ENCODE peak calls at places on chromosomes 13 and 19, in ten cellular contexts. Z is neuronal stem cell, S is PC-3, J is MM.1S, X is GM23248, A is IMR-90, C is HCT116, L is fibroblast of lung, H is GM23338, B is astrocyte. K is an unnamed sample.

GRCh38 chr13:97548138-97548537 is 114.2 kb downstream of the RAP2A start:
- DNase-seq in H (no peak), Z (no peak), B (no peak), J (peak; percentile 77), S (no peak), X (no peak), A (no peak), L (no peak), C (no peak), K (no peak)

GRCh38 chr13:21674271-21675009 is 3.6 kb downstream of the FGF9 start:
- DNase-seq in X (peak; percentile 42), Z (peak; percentile 39), J (peak; percentile 39), C (no peak), A (no peak), S (no peak), H (peak; percentile 65), B (no peak), L (no peak), K (no peak)

GRCh38 chr13:85657942-85658341 is 141.3 kb downstream of the SLITRK6 start:
- DNase-seq in X (no peak), J (no peak), B (no peak), A (no peak), S (no peak), L (no peak), Z (no peak), H (no peak), C (no peak), K (no peak)

GRCh38 chr19:58356236-58356970 is 3.1 kb upstream of the A1BG start:
- DNase-seq in H (peak; percentile 82), J (no peak), B (no peak), A (peak; percentile 43), X (peak; percentile 57), S (no peak), L (peak; percentile 39), Z (no peak), C (no peak), K (peak; percentile 54)

GRCh38 chr13:46184277-46184699 is 2.3 kb upstream of the LCP1 start:
- DNase-seq in H (peak; percentile 81), J (peak; percentile 72), B (no peak), Z (no peak), A (no peak), S (peak; percentile 43), X (peak; percentile 22), C (peak; percentile 28), L (no peak), K (peak; percentile 18)

GRCh38 chr13:34570954-34571353 is 371.1 kb upstream of the NBEA start:
- DNase-seq in J (no peak), A (no peak), C (no peak), B (peak; percentile 14), S (no peak), H (no peak), X (no peak), L (no peak), Z (no peak), K (no peak)

GRCh38 chr13:75637101-75637774 is 1.1 kb downstream of the LMO7 start:
- DNase-seq in C (no peak), S (no peak), X (peak; percentile 60), L (peak; percentile 45), B (no peak), Z (no peak), A (no peak), J (no peak), H (peak; percentile 56), K (no peak)

GRCh38 chr19:56764296-56764695 is 76.2 kb downstream of the PEG3 start:
- DNase-seq in H (no peak), Z (no peak), B (no peak), C (no peak), J (no peak), A (no peak), S (peak; percentile 5), X (no peak), L (no peak), K (no peak)

GRCh38 chr19:54137913-54138776 is 583 bp downstream of the CNOT3 start:
- DNase-seq in S (no peak), B (no peak), Z (no peak), H (peak; percentile 47), A (no peak), J (peak; percentile 29), C (no peak), L (no peak), X (peak; percentile 53), K (no peak)

GRCh38 chr19:15702590-15702930 is 25.3 kb upstream of the OR10H2 start:
- DNase-seq in J (peak; percentile 21), S (peak; percentile 42), H (peak; percentile 26), B (no peak), X (peak; percentile 26), Z (no peak), L (peak; percentile 3), C (peak; percentile 16), A (no peak), K (peak; percentile 40)

GRCh38 chr13:51331354-51331861 is 8.1 kb upstream of the SERPINE3 start:
- DNase-seq in L (no peak), C (no peak), H (no peak), S (no peak), Z (no peak), X (no peak), A (no peak), B (no peak), J (no peak), K (no peak)

GRCh38 chr19:50710612-50711011 is 9.0 kb downstream of the SHANK1 start:
- DNase-seq in H (no peak), S (no peak), X (no peak), B (no peak), A (no peak), C (no peak), L (no peak), J (no peak), Z (no peak), K (no peak)

GRCh38 chr19:3873151-3873550 is 4.3 kb upstream of the ZFR2 start:
- DNase-seq in J (no peak), L (no peak), X (no peak), C (no peak), Z (no peak), B (no peak), A (no peak), H (no peak), S (no peak), K (no peak)

GRCh38 chr13:24500977-24501376 is 11.6 kb downstream of the PARP4 start:
- DNase-seq in B (peak; percentile 84), S (peak; percentile 60), J (no peak), A (peak; percentile 73), X (peak; percentile 56), Z (no peak), C (no peak), H (no peak), L (peak; percentile 56), K (peak; percentile 80)

GRCh38 chr19:36214388-36215275 is at the start of the genes ZNF146 and ZNF565:
- DNase-seq in J (peak; percentile 99), A (peak; percentile 98), H (peak; percentile 100), X (peak; percentile 100), B (peak; percentile 98), C (peak; percentile 97), S (peak; percentile 95), Z (peak; percentile 98), L (peak; percentile 99), K (peak; percentile 98)
- H2AFZ ChIP-seq in J (peak within 1 kb of the TSS; percentile 99), A (peak within 1 kb of the TSS; percentile 95), H (peak within 1 kb of the TSS; percentile 64), X (peak within 1 kb of the TSS; percentile 89), B (peak within 1 kb of the TSS; percentile 84), C (peak within 1 kb of the TSS; percentile 88), S (peak within 1 kb of the TSS; percentile 99), Z (peak within 1 kb of the TSS; percentile 94), L (peak within 1 kb of the TSS; percentile 100), K (peak within 1 kb of the TSS; percentile 73)

GRCh38 chr13:42548731-42549554 is 25.0 kb upstream of the TNFSF11 start:
- DNase-seq in J (no peak), Z (no peak), X (no peak), B (peak; percentile 37), S (no peak), L (peak; percentile 94), H (no peak), A (no peak), C (no peak), K (peak; percentile 82)

GRCh38 chr13:42544246-42544915 is 29.6 kb upstream of the TNFSF11 start:
- DNase-seq in H (no peak), B (peak; percentile 15), L (no peak), Z (no peak), S (no peak), A (no peak), J (no peak), X (peak; percentile 36), C (no peak), K (no peak)

GRCh38 chr13:42547615-42548014 is 26.3 kb upstream of the TNFSF11 start:
- DNase-seq in C (no peak), L (no peak), Z (no peak), A (no peak), H (no peak), B (no peak), S (no peak), J (no peak), X (no peak), K (no peak)

GRCh38 chr13:42549555-42549941 is 24.4 kb upstream of the TNFSF11 start:
- DNase-seq in X (no peak), S (no peak), J (no peak), L (peak; percentile 19), Z (no peak), B (no peak), C (no peak), H (no peak), A (no peak), K (peak; percentile 45)

GRCh38 chr13:42545842-42546241 is 28.1 kb upstream of the TNFSF11 start:
- DNase-seq in Z (no peak), A (no peak), X (no peak), S (no peak), J (no peak), L (no peak), B (no peak), H (no peak), C (no peak), K (peak; percentile 10)
- H2AFZ ChIP-seq in Z (no peak overlapping the region), A (no peak overlapping the region), X (no peak overlapping the region), S (no peak overlapping the region), J (no peak overlapping the region), L (no peak overlapping the region), B (no peak overlapping the region), H (no peak overlapping the region), C (no peak overlapping the region), K (no peak overlapping the region)

GRCh38 chr13:65149687-65150086 is 2080.4 kb downstream of the PCDH9 start:
- DNase-seq in C (no peak), X (no peak), J (no peak), S (no peak), A (no peak), Z (no peak), H (peak; percentile 2), L (no peak), B (no peak), K (no peak)

GRCh38 chr13:65159803-65160202 is 2070.3 kb downstream of the PCDH9 start:
- DNase-seq in C (no peak), A (no peak), B (no peak), S (no peak), L (no peak), H (no peak), Z (no peak), X (no peak), J (no peak), K (no peak)

GRCh38 chr13:65155861-65156260 is 2074.3 kb downstream of the PCDH9 start:
- DNase-seq in J (no peak), X (no peak), B (no peak), C (no peak), S (no peak), L (no peak), Z (no peak), A (no peak), H (no peak), K (no peak)

GRCh38 chr13:65154661-65155447 is 2075.3 kb downstream of the PCDH9 start:
- DNase-seq in J (peak; percentile 71), C (no peak), L (no peak), B (no peak), Z (no peak), X (no peak), H (no peak), S (no peak), A (no peak), K (no peak)
- H2AFZ ChIP-seq in J (peak overlapping the region; percentile 31), C (no peak overlapping the region), L (no peak overlapping the region), B (no peak overlapping the region), Z (peak overlapping the region; percentile 57), X (no peak overlapping the region), H (peak overlapping the region; percentile 72), S (no peak overlapping the region), A (no peak overlapping the region), K (no peak overlapping the region)

GRCh38 chr19:42132030-42132628 is at the start of gene POU2F2:
- DNase-seq in X (no peak), B (no peak), J (peak; percentile 34), H (peak; percentile 60), C (no peak), Z (no peak), S (no peak), A (no peak), L (no peak), K (no peak)
- H2AFZ ChIP-seq in X (peak within 1 kb of the TSS; percentile 62), B (peak within 1 kb of the TSS; percentile 87), J (peak within 1 kb of the TSS; percentile 52), H (peak within 1 kb of the TSS; percentile 96), C (no peak within 1 kb of the TSS), Z (peak within 1 kb of the TSS; percentile 90), S (peak within 1 kb of the TSS; percentile 74), A (peak within 1 kb of the TSS; percentile 91), L (no peak within 1 kb of the TSS), K (peak within 1 kb of the TSS; percentile 80)